ENCODE peak calls at places on chromosome 6, in seven cellular contexts. U, F, T, G, K, Z and H are unnamed samples.

GRCh38 chr6:160979063-160979708 is 12.4 kb upstream of the MAP3K4 start:
- DNase-seq in U (no peak), F (no peak), T (no peak), G (no peak), K (no peak), Z (no peak), H (no peak)

GRCh38 chr6:766625-767024 is 73.7 kb upstream of the EXOC2 start:
- DNase-seq in U (no peak), F (no peak), T (no peak), G (no peak), K (no peak), Z (no peak), H (no peak)

GRCh38 chr6:11263185-11263817 is 30.8 kb upstream of the NEDD9 start:
- DNase-seq in U (peak), F (no peak), T (no peak), G (peak), K (no peak), Z (peak), H (peak)

GRCh38 chr6:119308048-119308570 is 41.5 kb downstream of the MAN1A1 start:
- DNase-seq in U (no peak), F (no peak), T (no peak), G (no peak), K (no peak), Z (no peak), H (no peak)

GRCh38 chr6:48567016-48567415 is 456.0 kb upstream of the PTCHD4 start:
- DNase-seq in U (no peak), F (no peak), T (no peak), G (no peak), K (no peak), Z (no peak), H (no peak)

GRCh38 chr6:109441069-109441816 is 719 bp downstream of the SMPD2 start:
- DNase-seq in U (peak), F (peak), T (peak), G (peak), K (peak), Z (peak), H (peak)

GRCh38 chr6:10460096-10460495 is 45.2 kb upstream of the TFAP2A start:
- DNase-seq in U (no peak), F (no peak), T (no peak), G (no peak), K (no peak), Z (no peak), H (no peak)

GRCh38 chr6:52407467-52407866 is 12.7 kb upstream of the EFHC1 start:
- DNase-seq in U (peak), F (peak), T (peak), G (no peak), K (peak), Z (no peak), H (no peak)

GRCh38 chr6:34584694-34585093 is 28.6 kb upstream of the SPDEF start:
- DNase-seq in U (no peak), F (no peak), T (no peak), G (no peak), K (no peak), Z (no peak), H (no peak)

GRCh38 chr6:37343248-37343647 is 10.5 kb upstream of the RNF8 start:
- DNase-seq in U (no peak), F (no peak), T (no peak), G (no peak), K (no peak), Z (no peak), H (no peak)

GRCh38 chr6:52511572-52512151 is 65.2 kb downstream of the TRAM2 start:
- DNase-seq in U (no peak), F (no peak), T (no peak), G (no peak), K (no peak), Z (no peak), H (no peak)

GRCh38 chr6:3349388-3350251 is 90.9 kb downstream of the PSMG4 start:
- DNase-seq in U (no peak), F (no peak), T (no peak), G (no peak), K (no peak), Z (no peak), H (no peak)